ENCODE peak calls at places on chromosomes 3 and 15, in seven cellular contexts. I is K562, O is GM12878, J is HCT116, Q is H1, N is SK-N-SH, R is HepG2. E is an unnamed sample. For H3K9me3, the result is how much of the 10 kb centered on the place peaks cover.

GRCh38 chr3:11136116-11136515 is 18.2 kb upstream of the HRH1 start:
- DNase-seq in R (no peak), O (no peak), I (no peak), Q (no peak), N (no peak), J (no peak), E (no peak)

GRCh38 chr3:124395584-124396340 is 334.5 kb upstream of the UMPS start:
- DNase-seq in R (no peak), O (no peak), Q (no peak), N (peak), J (no peak), I (no peak), E (no peak)

GRCh38 chr3:133659806-133660205 is 1.9 kb downstream of the TOPBP1 start:
- DNase-seq in N (no peak), R (no peak), I (no peak), O (no peak), J (no peak), Q (no peak), E (no peak)

GRCh38 chr15:77064539-77065308 is 6.2 kb downstream of the TSPAN3 start:
- DNase-seq in J (no peak), Q (no peak), R (no peak), I (peak), N (no peak), O (no peak), E (peak)

GRCh38 chr15:71891026-71891425 is 80.7 kb downstream of the NR2E3 start:
- DNase-seq in O (no peak), N (no peak), R (no peak), Q (no peak), J (no peak), I (no peak), E (no peak)

GRCh38 chr15:75591655-75592364 is 12.7 kb upstream of the PTPN9 start:
- DNase-seq in O (no peak), I (peak), R (no peak), J (no peak), Q (no peak), N (no peak), E (no peak)

GRCh38 chr3:29649815-29650547 is 369.1 kb downstream of the RBMS3 start:
- DNase-seq in Q (no peak), O (peak), I (no peak), J (no peak), R (no peak), N (no peak), E (no peak)

GRCh38 chr3:149371001-149371722 is 6.3 kb downstream of the TM4SF1 start:
- DNase-seq in Q (no peak), J (no peak), R (peak), N (no peak), I (no peak), O (no peak), E (peak)

GRCh38 chr3:42387802-42388651 is 22.4 kb downstream of the LYZL4 start:
- DNase-seq in J (no peak), O (no peak), N (no peak), R (no peak), I (no peak), Q (no peak), E (no peak)

GRCh38 chr15:27172821-27173220 is 201.8 kb downstream of the GABRG3 start:
- DNase-seq in J (no peak), I (no peak), N (no peak), Q (no peak), R (no peak), O (no peak), E (no peak)

GRCh38 chr3:66138336-66139234 is 82.2 kb upstream of the SLC25A26 start:
- DNase-seq in I (peak), N (peak), J (peak), O (no peak), Q (peak), R (peak), E (no peak)

GRCh38 chr15:47383801-47384200 is 333.5 kb upstream of the SEMA6D start:
- DNase-seq in O (no peak), N (no peak), I (no peak), Q (no peak), R (no peak), J (no peak), E (no peak)

GRCh38 chr15:96150277-96150676 is 180.2 kb upstream of the NR2F2 start:
- DNase-seq in J (no peak), Q (no peak), O (no peak), N (no peak), I (no peak), R (no peak), E (no peak)

GRCh38 chr3:52385157-52385556 is 59.7 kb downstream of the SEMA3G start:
- DNase-seq in R (peak), J (peak), Q (peak), I (peak), O (no peak), N (peak), E (peak)

GRCh38 chr3:178059836-178060235 is 476.4 kb upstream of the KCNMB2 start:
- DNase-seq in O (no peak), Q (no peak), R (no peak), I (no peak), J (no peak), N (no peak), E (no peak)

GRCh38 chr15:31091531-31091930 is 10.0 kb downstream of the TRPM1 start:
- DNase-seq in I (no peak), J (no peak), N (no peak), Q (no peak), O (no peak), R (no peak), E (no peak)

GRCh38 chr3:97559398-97559797 is 205.2 kb upstream of the ARL6 start:
- DNase-seq in J (no peak), Q (no peak), N (no peak), R (no peak), I (no peak), O (no peak), E (no peak)

GRCh38 chr15:71434774-71435173 is 319.5 kb downstream of the THSD4 start:
- DNase-seq in J (no peak), R (no peak), Q (no peak), O (no peak), N (no peak), I (no peak), E (no peak)

GRCh38 chr3:9246196-9246595 is 3.2 kb downstream of the SRGAP3 start:
- DNase-seq in R (no peak), Q (no peak), J (no peak), O (no peak), N (no peak), I (no peak), E (no peak)

GRCh38 chr3:193922034-193922774 is 213.7 kb upstream of the HES1 start:
- DNase-seq in J (no peak), O (no peak), N (no peak), R (no peak), I (no peak), Q (no peak), E (no peak)

GRCh38 chr3:21158801-21159564 is 592.0 kb downstream of the ZNF385D start:
- DNase-seq in N (no peak), I (no peak), O (no peak), J (no peak), R (no peak), Q (no peak), E (no peak)

GRCh38 chr3:12656850-12657249 is 7.1 kb downstream of the RAF1 start:
- DNase-seq in J (no peak), I (no peak), N (no peak), R (no peak), Q (no peak), O (no peak), E (no peak)

GRCh38 chr3:37711721-37712120 is 150.0 kb upstream of the CTDSPL start:
- DNase-seq in Q (no peak), O (no peak), N (no peak), J (no peak), R (no peak), I (no peak), E (no peak)

GRCh38 chr3:115019900-115020299 is 127.2 kb downstream of the ZBTB20 start:
- DNase-seq in Q (no peak), J (no peak), I (no peak), N (no peak), R (no peak), O (no peak), E (no peak)

GRCh38 chr3:66261318-66261717 is 40.5 kb downstream of the SLC25A26 start:
- DNase-seq in J (no peak), O (no peak), R (no peak), N (no peak), I (no peak), Q (no peak), E (no peak)

GRCh38 chr3:151305081-151305777 is 11.4 kb downstream of the GPR87 start:
- DNase-seq in J (peak), R (peak), I (no peak), O (no peak), N (peak), Q (peak), E (no peak)

GRCh38 chr3:40108643-40109042 is 200.9 kb upstream of the EIF1B start:
- DNase-seq in R (no peak), I (no peak), N (no peak), J (no peak), O (no peak), Q (no peak), E (no peak)

GRCh38 chr3:151403246-151403645 is 18.7 kb upstream of the P2RY12 start:
- DNase-seq in I (no peak), J (no peak), N (no peak), O (no peak), R (no peak), Q (no peak), E (no peak)

GRCh38 chr15:79311901-79312553 is 1.1 kb downstream of the TMED3 start:
- DNase-seq in I (peak), J (no peak), N (peak), R (no peak), O (peak), Q (no peak), E (no peak)

GRCh38 chr15:100880139-100880896 is 687 bp downstream of the ALDH1A3 start:
- DNase-seq in Q (no peak), O (no peak), J (no peak), N (no peak), I (no peak), R (no peak), E (no peak)

GRCh38 chr15:85474700-85475316 is 94.4 kb downstream of the AKAP13 start:
- DNase-seq in Q (no peak), R (no peak), I (no peak), J (peak), O (peak), N (no peak), E (no peak)

GRCh38 chr15:90087454-90088154 is 14.7 kb downstream of the IDH2 start:
- DNase-seq in J (no peak), I (peak), Q (no peak), R (peak), N (peak), O (no peak), E (no peak)

DNA sequence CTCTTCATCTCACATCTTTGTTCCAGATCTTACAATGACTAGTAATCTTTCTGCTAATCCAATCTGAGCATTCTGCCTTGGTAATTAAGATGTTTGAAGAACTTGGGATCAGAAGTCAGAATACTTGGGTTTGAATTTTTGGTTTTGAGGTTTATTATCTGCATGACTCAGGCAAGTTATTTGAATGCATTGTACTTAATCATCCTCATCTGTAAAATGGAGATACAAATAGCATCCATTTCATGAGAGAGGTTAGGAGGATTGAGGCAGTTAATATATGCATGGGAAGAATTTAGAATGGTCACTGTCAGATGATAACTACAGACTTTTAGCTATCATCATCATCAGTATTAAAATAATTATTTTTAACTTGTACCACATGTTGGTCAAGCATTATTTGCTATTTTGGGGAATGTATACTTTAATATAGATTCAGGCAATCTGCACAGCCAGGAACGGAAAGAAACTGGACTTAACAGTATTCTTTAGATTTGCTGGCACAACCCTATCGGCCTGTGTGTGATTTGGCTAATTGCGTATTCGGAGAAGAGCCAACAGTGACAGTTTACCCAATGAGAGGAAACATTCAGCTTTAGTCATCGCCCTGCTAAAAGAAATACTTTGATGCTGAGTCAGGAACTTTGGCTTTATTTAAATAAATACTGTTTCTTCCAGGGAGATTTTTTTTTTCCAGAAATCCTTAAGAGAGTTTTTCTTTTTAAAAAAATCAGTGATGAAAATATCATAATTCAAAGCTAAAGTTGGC is 600.0 kb downstream of the ROBO1 start:
- DNase-seq in R (no peak), Q (no peak), O (no peak), N (no peak), J (no peak), I (no peak), E (no peak)
- TF ChIP-seq POLR2AphosphoS5 in R (no peak), Q (no peak), O (no peak), N (peak), J (no peak), I (no peak), E (no peak)

GRCh38 chr3:164515256-164515655 is 563.0 kb downstream of the SI start:
- DNase-seq in Q (no peak), R (no peak), O (no peak), N (no peak), J (no peak), I (no peak), E (no peak)
- TF ChIP-seq SIN3A in Q (no peak), R (no peak), O (no peak), N (no peak), J (no peak), I (no peak), E (no peak)

DNA sequence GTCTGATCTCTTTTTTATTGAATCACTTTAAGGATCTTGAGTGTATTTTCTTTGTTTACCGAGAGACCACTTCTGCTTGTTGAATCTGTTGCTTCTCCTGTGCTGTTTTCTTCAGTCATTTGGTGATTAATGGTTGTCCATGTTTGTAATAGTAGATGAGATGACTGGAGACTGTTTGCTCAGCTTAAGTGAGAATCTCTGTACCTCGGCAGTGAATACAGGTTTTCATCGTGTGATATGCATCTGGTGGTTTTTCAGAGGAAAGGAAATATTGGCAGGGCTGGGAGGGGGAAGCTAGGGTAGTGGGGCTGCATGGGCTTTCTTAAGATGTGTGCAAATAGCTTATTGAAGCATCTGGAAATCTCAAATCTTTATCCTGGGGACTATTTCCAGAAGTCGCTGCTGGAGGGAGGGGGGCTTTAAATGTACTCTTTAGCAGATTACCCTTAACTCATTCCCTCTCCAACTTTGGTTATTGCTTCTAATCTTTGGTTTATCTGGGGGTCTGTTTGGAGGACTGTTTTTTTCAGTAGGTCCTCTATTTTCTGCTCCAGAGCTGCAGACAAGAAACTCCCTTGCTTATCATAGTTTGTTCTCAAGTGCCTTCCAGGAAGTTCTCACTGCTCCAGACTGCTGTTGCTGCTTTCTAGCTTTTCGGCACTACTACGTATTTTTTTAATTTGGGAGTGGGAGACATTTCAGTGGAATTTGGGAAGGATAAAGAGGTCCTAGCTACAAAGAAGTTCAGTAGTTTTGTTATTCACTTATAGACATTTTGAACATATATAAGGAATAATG is 19.4 kb downstream of the CMTM8 start:
- DNase-seq in R (no peak), Q (no peak), J (no peak), O (no peak), N (no peak), I (no peak), E (no peak)
- H3K9me3 ChIP-seq in R (under half), Q (under half), J (under half), O (under half), N (under half), I (under half), E (under half)

GRCh38 chr3:197028711-197029510 is 706 bp downstream of the MELTF start:
- DNase-seq in I (peak), Q (no peak), R (no peak), N (peak), J (no peak), O (no peak), E (no peak)

GRCh38 chr3:197027896-197028710 is 1.5 kb downstream of the MELTF start:
- DNase-seq in O (no peak), J (no peak), Q (no peak), N (no peak), I (no peak), R (no peak), E (no peak)

GRCh38 chr3:197029511-197030167 is at the start of gene MELTF:
- DNase-seq in I (peak), N (peak), R (peak), J (no peak), O (no peak), Q (no peak), E (no peak)

GRCh38 chr3:197030379-197031314 is 1.0 kb upstream of the MELTF start:
- DNase-seq in R (no peak), I (peak), Q (no peak), J (no peak), O (no peak), N (no peak), E (no peak)

DNA sequence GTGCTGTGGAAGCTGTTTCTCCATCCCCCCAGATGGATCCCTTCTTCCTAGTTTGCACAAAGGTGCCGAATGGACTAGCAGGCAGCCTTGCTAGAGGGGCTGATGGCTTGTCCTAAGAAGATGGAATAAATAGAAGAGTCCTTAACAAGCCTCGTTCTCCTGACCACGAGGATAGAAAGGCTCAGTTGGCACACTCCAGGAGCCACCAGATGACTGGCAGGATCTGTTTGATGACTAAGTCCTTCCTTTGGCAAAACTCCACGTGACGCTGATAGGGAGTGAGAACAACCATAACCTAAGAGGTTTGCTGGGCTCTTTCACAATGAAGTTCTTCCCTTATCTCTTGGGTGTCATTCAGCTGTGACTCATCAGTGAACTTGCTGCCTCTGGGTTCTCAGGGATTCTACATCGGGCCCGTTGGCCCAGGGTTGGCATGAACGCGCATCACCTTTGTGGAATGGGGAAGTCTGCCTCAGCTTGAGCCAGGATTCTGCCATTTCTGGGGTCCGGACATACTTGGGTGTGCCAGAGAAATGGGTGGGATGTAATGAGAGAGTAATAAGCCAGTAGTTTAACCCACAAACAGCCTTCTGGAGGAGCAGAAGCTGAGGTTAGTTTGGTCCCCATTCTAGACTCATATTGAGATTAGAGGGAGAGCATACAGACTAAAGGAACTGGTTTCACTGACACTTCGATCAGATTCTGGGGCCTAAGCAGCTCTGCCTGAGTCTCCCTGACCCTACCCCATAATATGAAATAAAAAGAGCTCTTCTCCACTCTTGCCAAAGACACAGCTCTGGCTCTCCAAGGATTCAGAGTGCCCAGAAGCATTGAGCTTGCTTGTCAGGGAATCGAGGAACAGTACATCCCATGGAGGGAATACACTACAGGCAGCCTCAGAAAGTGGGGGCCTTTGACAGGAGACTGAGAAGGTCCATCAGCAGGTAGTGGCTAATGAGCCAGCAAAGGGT is 2.0 kb upstream of the MELTF start:
- DNase-seq in I (peak), J (peak), N (no peak), R (peak), O (no peak), Q (no peak), E (peak)
- TF ChIP-seq POLR2AphosphoS5 in I (peak), J (peak), N (peak), R (no peak), O (no peak), Q (no peak), E (no peak)

DNA sequence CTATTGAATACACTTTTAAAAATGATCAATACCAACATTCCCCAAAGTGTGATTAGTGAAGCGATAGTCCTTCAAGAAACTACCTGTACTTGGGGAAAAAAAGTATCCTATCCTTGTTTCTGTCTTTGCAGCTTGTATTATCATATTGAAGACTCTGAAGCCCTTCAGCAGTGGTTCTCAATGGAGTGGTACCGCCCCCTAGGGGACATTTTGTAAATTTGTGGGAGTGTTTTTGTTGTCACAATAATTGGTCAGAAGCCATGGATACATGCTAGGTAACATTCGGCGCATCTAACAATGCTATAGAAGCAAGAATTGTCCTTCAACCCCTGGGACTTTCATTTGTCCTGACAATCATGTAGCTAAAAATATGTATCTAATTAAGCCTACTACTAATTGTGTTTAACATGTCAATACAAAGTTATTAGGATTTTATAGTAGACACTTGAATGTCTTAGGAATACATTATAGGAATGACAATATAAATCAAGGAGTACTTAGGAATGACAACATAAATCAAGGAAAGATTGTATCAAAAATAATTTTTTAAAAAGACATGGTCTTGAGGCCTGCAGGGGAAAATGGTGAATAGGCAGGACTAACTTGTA is 53.7 kb downstream of the NMD3 start:
- DNase-seq in O (no peak), J (peak), I (peak), N (peak), Q (peak), R (peak), E (no peak)
- TF ChIP-seq SIN3A in O (no peak), J (no peak), I (no peak), N (no peak), Q (no peak), R (no peak), E (no peak)

E was measured in Panc1.